ENCODE peak calls at places on chromosomes 6 and 20, in ten cellular contexts. P, D, W, S, A, E, Y, V, C and X are unnamed samples.

GRCh38 chr6:148878683-148879082 is 131.9 kb downstream of the UST start:
- DNase-seq in V (peak), S (no peak), A (no peak), D (no peak), C (no peak), Y (no peak), P (no peak), W (no peak), E (no peak), X (no peak)

GRCh38 chr6:16333580-16333979 is 95.2 kb downstream of the GMPR start:
- DNase-seq in W (peak), V (no peak), C (no peak), E (peak), A (no peak), D (peak), Y (no peak), S (no peak), P (peak), X (no peak)

GRCh38 chr20:2986466-2986865 is 57.0 kb upstream of the GNRH2 start:
- DNase-seq in V (peak), W (peak), S (no peak), D (peak), E (peak), Y (no peak), A (no peak), C (no peak), P (no peak), X (no peak)

GRCh38 chr6:118772886-118773285 is 121.1 kb upstream of the ASF1A start:
- DNase-seq in S (no peak), V (no peak), E (no peak), D (no peak), C (no peak), P (no peak), W (no peak), A (no peak), Y (no peak), X (no peak)

GRCh38 chr6:132491303-132491702 is 21.6 kb downstream of the STX7 start:
- DNase-seq in C (no peak), A (no peak), V (no peak), S (no peak), P (no peak), E (no peak), D (peak), Y (no peak), W (peak), X (no peak)

GRCh38 chr20:61659652-61660346 is 405.9 kb downstream of the TAF4 start:
- DNase-seq in D (no peak), V (no peak), C (no peak), S (no peak), E (no peak), A (no peak), W (no peak), Y (no peak), P (no peak), X (no peak)

GRCh38 chr20:61117725-61118124 is 134.3 kb upstream of the CDH4 start:
- DNase-seq in D (peak), A (no peak), Y (no peak), S (no peak), V (no peak), W (no peak), P (no peak), E (peak), C (no peak), X (no peak)

GRCh38 chr6:160391419-160392116 is 43.4 kb downstream of the SLC22A3 start:
- DNase-seq in D (peak), E (peak), C (no peak), W (peak), V (no peak), P (peak), A (no peak), Y (peak), S (no peak), X (no peak)

GRCh38 chr6:42960243-42961019 is at the start of gene GNMT:
- DNase-seq in W (no peak), P (peak), D (peak), V (no peak), A (peak), C (no peak), S (peak), E (no peak), Y (peak), X (no peak)

GRCh38 chr6:41901882-41902519 is 6.8 kb upstream of the USP49 start:
- DNase-seq in V (no peak), C (no peak), S (no peak), D (peak), P (peak), A (no peak), E (peak), W (peak), Y (no peak), X (no peak)

GRCh38 chr6:96450082-96450759 is 71.4 kb upstream of the UFL1 start:
- DNase-seq in S (no peak), Y (no peak), V (no peak), E (no peak), A (no peak), C (no peak), D (no peak), W (no peak), P (peak), X (no peak)

GRCh38 chr6:120354452-120355098 is 979.7 kb downstream of the TBC1D32 start:
- DNase-seq in V (no peak), A (no peak), Y (no peak), P (peak), C (no peak), E (peak), S (no peak), D (no peak), W (no peak), X (no peak)

GRCh38 chr6:89084542-89084941 is 4.0 kb downstream of the PNRC1 start:
- DNase-seq in S (no peak), D (no peak), E (no peak), Y (no peak), P (no peak), C (no peak), V (no peak), W (no peak), A (no peak), X (no peak)

GRCh38 chr6:127864701-127865100 is 36.2 kb downstream of the THEMIS start:
- DNase-seq in V (no peak), W (no peak), P (no peak), Y (no peak), A (no peak), S (no peak), D (no peak), C (no peak), E (no peak), X (no peak)